ENCODE peak calls at places on chromosome 14, in five cellular contexts. K is hypothalamus; Z is effector memory CD8-positive, alpha-beta T cell; W is GM04504; B is heart right ventricle. M is an unnamed sample.

GRCh38 chr14:105884808-105885281 is 358.5 kb downstream of the TMEM121 start:
- DNase-seq in K (no peak), Z (no peak), W (no peak), B (no peak), M (no peak)

GRCh38 chr14:89164168-89165074 is 252.6 kb downstream of the FOXN3 start:
- DNase-seq in Z (no peak), K (no peak), B (no peak), W (no peak), M (no peak)

GRCh38 chr14:56798447-56799326 is 11.6 kb downstream of the OTX2 start:
- DNase-seq in Z (no peak), K (no peak), W (no peak), B (no peak), M (no peak)

GRCh38 chr14:35965425-35965824 is 139.3 kb downstream of the BRMS1L start:
- DNase-seq in K (no peak), W (no peak), B (no peak), Z (no peak), M (no peak)

GRCh38 chr14:88559852-88560251 is 3.0 kb upstream of the ZC3H14 start:
- DNase-seq in K (no peak), B (no peak), Z (no peak), W (peak), M (no peak)

GRCh38 chr14:66008631-66009030 is 477.5 kb upstream of the CCDC196 start:
- DNase-seq in B (no peak), W (no peak), K (no peak), Z (no peak), M (no peak)

GRCh38 chr14:50813544-50813863 is 17.5 kb downstream of the NIN start:
- DNase-seq in K (no peak), W (no peak), Z (no peak), B (no peak), M (no peak)

GRCh38 chr14:52366796-52367315 is 52.7 kb downstream of the PTGER2 start:
- DNase-seq in Z (no peak), W (no peak), K (no peak), B (no peak), M (no peak)

GRCh38 chr14:95519699-95520098 is 3.2 kb upstream of the SYNE3 start:
- DNase-seq in K (no peak), W (peak), Z (no peak), B (peak), M (peak)

GRCh38 chr14:101480747-101481530 is 80.4 kb upstream of the DIO3 start:
- DNase-seq in Z (no peak), K (no peak), W (no peak), B (no peak), M (peak)

GRCh38 chr14:36835145-36835544 is 173.5 kb downstream of the PAX9 start:
- DNase-seq in Z (no peak), W (no peak), K (no peak), B (no peak), M (no peak)

GRCh38 chr14:96564389-96564788 is 62.2 kb downstream of the PAPOLA start:
- DNase-seq in Z (no peak), W (no peak), K (no peak), B (no peak), M (no peak)